ENCODE peak calls at places on chromosomes 6 and 20, in seven cellular contexts. M is effector CD4-positive, alpha-beta T cell; V is T-helper 1 cell; N is activated naive CD4-positive, alpha-beta T cell; R is substantia nigra; T is stimulated activated CD4-positive, alpha-beta T cell treated with anti-CD3 and anti-CD28 coated beads, Interleukin-12 subunit alpha, Interleukin-12 subunit beta, amount 100 ng/mL, for 4 hours; Z is endodermal cell. H is an unnamed sample.

GRCh38 chr20:31972481-31973386 is 4.8 kb downstream of the XKR7 start:
- DNase-seq in Z (peak), N (no peak), T (no peak), R (no peak), V (no peak), M (no peak), H (no peak)

GRCh38 chr20:5150226-5151076 is 23.6 kb downstream of the CDS2 start:
- DNase-seq in R (no peak), V (no peak), T (no peak), M (no peak), N (no peak), Z (no peak), H (no peak)

GRCh38 chr6:34383171-34383631 is 9.3 kb downstream of the NUDT3 start:
- DNase-seq in N (no peak), Z (no peak), V (no peak), R (no peak), T (no peak), M (no peak), H (no peak)

GRCh38 chr6:65787787-65788186 is 80.8 kb upstream of the EYS start:
- DNase-seq in N (no peak), M (no peak), R (no peak), Z (no peak), V (no peak), T (no peak), H (peak)

GRCh38 chr6:125918681-125919566 is 37.6 kb upstream of the HINT3 start:
- DNase-seq in Z (no peak), N (no peak), R (no peak), T (peak), M (peak), V (peak), H (no peak)

GRCh38 chr20:49318430-49319203 is 40.8 kb upstream of the ZNFX1 start:
- DNase-seq in N (no peak), R (no peak), V (no peak), M (no peak), Z (peak), T (no peak), H (no peak)

GRCh38 chr20:2315440-2315778 is 19.6 kb downstream of the TGM3 start:
- DNase-seq in Z (no peak), M (no peak), V (no peak), N (no peak), T (no peak), R (no peak), H (no peak)

GRCh38 chr6:113560376-113560775 is 296.8 kb upstream of the MARCKS start:
- DNase-seq in T (no peak), V (no peak), M (no peak), Z (no peak), R (no peak), N (no peak), H (no peak)

GRCh38 chr6:152368761-152369624 is 268.2 kb downstream of the SYNE1 start:
- DNase-seq in T (no peak), Z (no peak), M (no peak), V (no peak), R (no peak), N (no peak), H (no peak)

GRCh38 chr6:6543181-6543879 is 45.2 kb upstream of the LY86 start:
- DNase-seq in R (no peak), N (no peak), Z (no peak), V (no peak), M (no peak), T (no peak), H (no peak)

GRCh38 chr6:112800916-112801315 is 453.8 kb downstream of the RFPL4B start:
- DNase-seq in N (no peak), T (no peak), M (no peak), V (no peak), R (no peak), Z (no peak), H (no peak)

GRCh38 chr6:40932366-40932765 is 106.7 kb downstream of the UNC5CL start:
- DNase-seq in T (no peak), Z (peak), N (no peak), R (no peak), V (no peak), M (no peak), H (no peak)

GRCh38 chr20:12327205-12327604 is 409.5 kb downstream of the BTBD3 start:
- DNase-seq in V (no peak), M (no peak), Z (no peak), R (no peak), N (no peak), T (no peak), H (no peak)

GRCh38 chr6:5950448-5950847 is 56.3 kb downstream of the NRN1 start:
- DNase-seq in T (peak), V (no peak), N (no peak), Z (peak), R (no peak), M (no peak), H (no peak)

GRCh38 chr6:169190144-169190584 is 63.5 kb downstream of the THBS2 start:
- DNase-seq in R (no peak), Z (no peak), N (no peak), V (no peak), T (no peak), M (no peak), H (no peak)

GRCh38 chr6:44771647-44772415 is 384.3 kb downstream of the CDC5L start:
- DNase-seq in T (no peak), V (no peak), Z (peak), M (no peak), R (no peak), N (no peak), H (no peak)

GRCh38 chr20:32332614-32333013 is 25.5 kb upstream of the ASXL1 start:
- DNase-seq in V (no peak), Z (no peak), R (no peak), N (no peak), T (no peak), M (no peak), H (no peak)

GRCh38 chr6:126788961-126789365 is 329.5 kb upstream of the RSPO3 start:
- DNase-seq in T (no peak), R (no peak), Z (no peak), V (no peak), M (no peak), N (no peak), H (no peak)

GRCh38 chr20:60638430-60639098 is 613.5 kb upstream of the CDH4 start:
- DNase-seq in N (no peak), T (no peak), Z (no peak), V (no peak), M (no peak), R (no peak), H (no peak)

GRCh38 chr6:121539537-121539936 is 104.1 kb downstream of the GJA1 start:
- DNase-seq in M (no peak), N (no peak), Z (no peak), R (no peak), T (no peak), V (no peak), H (no peak)

GRCh38 chr6:139029470-139030210 is 1.1 kb downstream of the ABRACL start:
- DNase-seq in R (no peak), T (no peak), M (no peak), N (no peak), Z (peak), V (no peak), H (no peak)

GRCh38 chr20:51190783-51191180 is 167.9 kb upstream of the KCNG1 start:
- DNase-seq in N (no peak), V (no peak), R (no peak), M (no peak), Z (no peak), T (no peak), H (no peak)

GRCh38 chr6:116514103-116514502 is 2.7 kb downstream of the CALHM5 start:
- DNase-seq in R (no peak), M (no peak), N (no peak), Z (no peak), T (no peak), V (no peak), H (no peak)

GRCh38 chr6:129859524-129859923 is 1.6 kb downstream of the TMEM244 start:
- DNase-seq in N (no peak), R (no peak), M (no peak), V (no peak), Z (no peak), T (no peak), H (no peak)

GRCh38 chr20:2124632-2125131 is 23.1 kb downstream of the STK35 start:
- DNase-seq in Z (no peak), V (no peak), M (no peak), T (no peak), R (no peak), N (no peak), H (no peak)

GRCh38 chr6:46221221-46221793 is 50.5 kb upstream of the ENPP5 start:
- DNase-seq in V (no peak), Z (no peak), M (no peak), N (no peak), T (no peak), R (no peak), H (no peak)

H was measured in activated gamma-delta T cell.